ENCODE peak calls at places on chromosomes 6 and 20, in six cellular contexts. C, Y, I, P, H and G are unnamed samples.
A peak's percentile ranks its signal among the peaks of the same experiment; 100 is the strongest.

GRCh38 chr6:151869787-151870186 is 62.3 kb downstream of the ESR1 start:
- DNase-seq in Y (no peak), P (no peak), H (no peak), C (no peak), I (no peak), G (no peak)

GRCh38 chr6:30691208-30691872 is 556 bp upstream of the NRM start:
- DNase-seq in P (no peak), I (no peak), C (no peak), H (no peak), Y (no peak), G (no peak)

GRCh38 chr6:6405031-6405430 is 84.6 kb upstream of the F13A1 start:
- DNase-seq in C (no peak), Y (no peak), I (no peak), H (no peak), P (no peak), G (no peak)

GRCh38 chr6:111723412-111723970 is 117.8 kb upstream of the TRAF3IP2 start:
- DNase-seq in H (no peak), I (no peak), C (no peak), P (no peak), Y (no peak), G (no peak)

GRCh38 chr20:41299899-41300298 is 17.6 kb downstream of the ZHX3 start:
- DNase-seq in H (no peak), P (no peak), I (no peak), Y (no peak), C (no peak), G (no peak)

GRCh38 chr6:35488517-35488862 is 8.4 kb downstream of the TEAD3 start:
- DNase-seq in I (no peak), P (no peak), C (no peak), H (no peak), Y (no peak), G (no peak)

GRCh38 chr6:90284745-90285481 is 11.7 kb downstream of the BACH2 start:
- DNase-seq in I (no peak), P (no peak), H (no peak), C (no peak), Y (no peak), G (no peak)

GRCh38 chr20:64119681-64120341 is 12.4 kb upstream of the NPBWR2 start:
- DNase-seq in Y (peak; percentile 59), P (no peak), H (no peak), C (no peak), I (peak; percentile 50), G (no peak)

GRCh38 chr6:166786704-166787293 is 159.7 kb upstream of the RPS6KA2 start:
- DNase-seq in P (no peak), I (no peak), Y (no peak), C (no peak), H (no peak), G (no peak)

GRCh38 chr6:128580224-128581110 is 60.1 kb upstream of the PTPRK start:
- DNase-seq in I (no peak), H (peak; percentile 9), P (no peak), Y (peak; percentile 61), C (no peak), G (peak; percentile 70)

GRCh38 chr6:107062691-107063090 is 34.7 kb downstream of the MTRES1 start:
- DNase-seq in H (no peak), Y (no peak), P (no peak), I (no peak), C (no peak), G (no peak)

GRCh38 chr6:110341671-110342304 is 16.4 kb downstream of the METTL24 start:
- DNase-seq in I (no peak), P (no peak), Y (no peak), H (no peak), C (no peak), G (no peak)

GRCh38 chr6:169130111-169130510 is 123.5 kb downstream of the THBS2 start:
- DNase-seq in P (no peak), I (no peak), Y (no peak), C (no peak), H (no peak), G (no peak)

GRCh38 chr20:39123161-39123560 is 161.0 kb downstream of the DHX35 start:
- DNase-seq in H (no peak), P (no peak), C (no peak), I (no peak), Y (no peak), G (no peak)

GRCh38 chr20:3092611-3093379 is 8.3 kb upstream of the AVP start:
- DNase-seq in P (no peak), I (no peak), C (no peak), H (no peak), Y (no peak), G (no peak)

GRCh38 chr6:26331809-26332226 is 33.2 kb upstream of the BTN3A2 start:
- DNase-seq in P (no peak), H (no peak), Y (no peak), I (no peak), C (no peak), G (no peak)

GRCh38 chr6:26332408-26332807 is 32.6 kb upstream of the BTN3A2 start:
- DNase-seq in C (no peak), Y (no peak), I (no peak), H (no peak), P (no peak), G (no peak)

GRCh38 chr6:26332843-26333242 is 32.2 kb upstream of the BTN3A2 start:
- DNase-seq in Y (no peak), C (no peak), I (no peak), H (no peak), P (no peak), G (no peak)

GRCh38 chr6:26329763-26330511 is 35.1 kb upstream of the BTN3A2 start:
- DNase-seq in P (no peak), Y (no peak), I (no peak), H (no peak), C (peak; percentile 34), G (no peak)

DNA sequence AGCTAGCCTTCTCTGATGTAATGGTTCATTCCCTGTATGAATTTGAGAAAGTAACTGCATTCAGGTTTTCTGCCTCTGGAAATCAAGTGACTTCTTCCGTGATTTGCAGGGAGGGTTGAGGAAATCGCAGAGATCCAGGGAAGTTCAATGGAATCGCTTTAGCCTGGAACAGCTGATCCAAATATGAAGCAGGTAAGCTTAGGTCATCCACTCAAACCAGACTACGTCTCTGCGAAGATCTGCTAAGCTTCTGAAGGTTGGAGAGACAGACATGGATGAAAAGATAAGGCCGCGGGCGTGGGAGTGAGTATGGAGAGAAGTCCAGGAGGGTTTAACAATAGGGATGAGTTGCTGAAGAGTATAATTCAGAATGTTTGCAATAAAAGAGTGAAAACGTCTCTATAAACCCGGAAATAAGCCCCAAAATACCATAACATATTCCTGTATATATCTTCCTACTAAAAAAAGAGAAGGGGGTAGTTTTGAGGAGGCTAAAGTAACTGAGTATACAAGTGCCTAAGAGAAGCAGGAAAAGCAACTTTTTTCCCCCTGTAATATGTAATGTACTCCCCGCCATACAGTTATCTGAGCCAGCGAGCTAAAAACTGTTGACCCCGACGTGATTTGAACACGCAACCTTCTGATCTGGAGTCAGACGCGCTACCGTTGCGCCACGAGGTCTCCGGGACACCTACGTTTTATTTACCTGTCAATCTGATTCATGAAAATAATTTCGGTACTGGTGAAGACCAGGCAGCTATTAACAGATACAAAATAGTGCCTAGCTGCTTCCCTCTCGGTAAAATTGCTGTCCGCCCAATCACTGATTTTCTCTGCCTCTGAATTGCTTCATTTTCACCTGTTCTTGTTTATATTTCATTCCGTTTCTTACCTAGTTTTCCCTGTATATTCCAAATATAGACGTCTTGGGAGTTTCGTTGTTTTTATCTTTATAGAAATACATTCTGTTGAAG is 33.9 kb upstream of the BTN3A2 start:
- DNase-seq in C (no peak), I (no peak), H (no peak), P (no peak), Y (no peak), G (no peak)
- H3K4me3 ChIP-seq in C (no peak overlapping the region), I (no peak overlapping the region), H (no peak overlapping the region), P (no peak overlapping the region), Y (no peak overlapping the region), G (no peak overlapping the region)

GRCh38 chr6:159842035-159842434 is 42.0 kb downstream of the PNLDC1 start:
- DNase-seq in C (no peak), Y (no peak), I (no peak), H (no peak), P (peak; percentile 43), G (no peak)
- TF ChIP-seq CTCF in C (peak; percentile 10), Y (no peak), I (peak; percentile 4), H (no peak), P (peak; percentile 8), G (no peak)

DNA sequence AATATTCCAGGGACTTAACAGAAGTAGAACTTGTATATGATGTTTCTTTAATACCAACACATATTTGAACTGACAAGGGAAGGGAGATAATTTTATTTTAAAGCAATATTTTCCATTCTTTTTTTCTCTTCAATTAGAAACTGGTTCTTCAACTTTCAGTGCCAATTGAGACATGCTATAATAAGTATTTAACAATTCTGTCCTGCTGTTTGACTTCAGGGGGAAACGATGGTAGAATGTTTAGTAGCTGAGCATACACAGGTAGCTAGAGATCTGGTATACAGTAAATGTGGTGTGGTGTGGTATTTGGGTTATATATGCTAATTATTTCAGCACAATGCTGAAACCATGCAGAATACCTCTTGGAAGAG is 156.9 kb downstream of the ARID1B start:
- DNase-seq in Y (no peak), I (no peak), C (no peak), H (no peak), P (no peak), G (no peak)
- H3K4me3 ChIP-seq in Y (no peak overlapping the region), I (no peak overlapping the region), C (no peak overlapping the region), H (no peak overlapping the region), P (no peak overlapping the region), G (no peak overlapping the region)

DNA sequence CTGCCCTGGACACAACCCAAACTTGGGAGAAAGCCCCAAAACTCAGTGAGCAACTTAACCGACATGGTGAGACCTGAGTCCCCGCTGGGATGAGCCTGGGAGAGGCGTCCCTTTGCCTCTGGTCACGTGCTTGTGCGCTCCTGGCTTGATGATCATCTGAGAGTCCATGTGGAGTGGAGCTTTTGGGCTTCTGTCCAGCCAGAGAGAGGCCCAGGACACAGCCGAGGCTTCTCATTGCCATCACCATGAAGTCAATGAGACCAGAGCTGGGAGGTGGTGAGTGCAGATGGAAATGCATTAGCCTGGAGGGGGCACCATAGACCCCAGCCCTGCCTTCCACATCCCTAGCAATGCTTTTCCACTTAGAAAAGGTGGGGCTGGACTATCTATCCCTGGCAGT is 250.0 kb downstream of the SLC24A3 start:
- DNase-seq in C (no peak), H (no peak), I (no peak), P (no peak), Y (no peak), G (no peak)
- TF ChIP-seq CTCF in C (no peak), H (no peak), I (no peak), P (no peak), Y (no peak), G (no peak)